ENCODE peak calls at places on chromosomes 3 and 15, in nine cellular contexts. Z, K, L, T, X, P, N, E and O are unnamed samples. For H3K4me1, the result is how much of the 10 kb centered on the place peaks cover.

GRCh38 chr3:37907906-37908305 is 46.2 kb downstream of the CTDSPL start:
- DNase-seq in Z (no peak), K (no peak), L (no peak), T (no peak), X (no peak), P (no peak), N (no peak), E (no peak), O (peak)

GRCh38 chr3:14042680-14043079 is 82.0 kb downstream of the CHCHD4 start:
- DNase-seq in Z (no peak), K (no peak), L (no peak), T (no peak), X (no peak), P (no peak), N (no peak), E (no peak), O (no peak)

GRCh38 chr3:101119535-101119934 is 126.3 kb upstream of the ABI3BP start:
- DNase-seq in Z (no peak), K (no peak), L (no peak), T (no peak), X (no peak), P (no peak), N (no peak), E (no peak), O (no peak)

GRCh38 chr3:22933051-22933450 is 270.1 kb upstream of the UBE2E2 start:
- DNase-seq in Z (no peak), K (no peak), L (no peak), T (no peak), X (no peak), P (no peak), N (no peak), E (no peak), O (no peak)

GRCh38 chr15:82056900-82057825 is 11.3 kb upstream of the MEX3B start:
- DNase-seq in Z (no peak), K (no peak), L (no peak), T (no peak), X (no peak), P (no peak), N (no peak), E (no peak), O (no peak)

GRCh38 chr3:38157117-38157516 is 8.2 kb upstream of the OXSR1 start:
- DNase-seq in Z (no peak), K (no peak), L (no peak), T (no peak), X (no peak), P (no peak), N (no peak), E (no peak), O (no peak)

GRCh38 chr15:57570994-57571393 is 20.7 kb upstream of the MYZAP start:
- DNase-seq in Z (no peak), K (no peak), L (no peak), T (no peak), X (no peak), P (no peak), N (no peak), E (no peak), O (no peak)

GRCh38 chr15:74951006-74951405 is 5.6 kb downstream of the RPP25 start:
- DNase-seq in Z (no peak), K (no peak), L (no peak), T (no peak), X (no peak), P (no peak), N (no peak), E (no peak), O (no peak)

GRCh38 chr15:25693321-25694237 is 169.5 kb downstream of the ATP10A start:
- DNase-seq in Z (no peak), K (no peak), L (peak), T (peak), X (peak), P (peak), N (peak), E (peak), O (peak)

GRCh38 chr3:73885862-73886261 is 261.1 kb upstream of the PDZRN3 start:
- DNase-seq in Z (no peak), K (no peak), L (no peak), T (no peak), X (no peak), P (no peak), N (no peak), E (no peak), O (no peak)

GRCh38 chr3:142726017-142726416 is 2.2 kb downstream of the TRPC1 start:
- DNase-seq in Z (no peak), K (no peak), L (no peak), T (no peak), X (no peak), P (no peak), N (no peak), E (no peak), O (no peak)

GRCh38 chr3:186517218-186517617 is 27.0 kb downstream of the CRYGS start:
- DNase-seq in Z (no peak), K (no peak), L (no peak), T (no peak), X (no peak), P (no peak), N (no peak), E (no peak), O (no peak)

GRCh38 chr3:69738291-69738690 is 973 bp upstream of the MITF start:
- DNase-seq in Z (no peak), K (no peak), L (no peak), T (no peak), X (no peak), P (no peak), N (no peak), E (no peak), O (no peak)

GRCh38 chr3:139185482-139185881 is 140.8 kb upstream of the PRR23C start:
- DNase-seq in Z (no peak), K (no peak), L (no peak), T (no peak), X (no peak), P (no peak), N (no peak), E (no peak), O (no peak)

GRCh38 chr3:129100274-129100673 is 21.3 kb downstream of the RAB43 start:
- DNase-seq in Z (no peak), K (no peak), L (no peak), T (no peak), X (no peak), P (no peak), N (no peak), E (no peak), O (no peak)

GRCh38 chr15:40091861-40092415 is 16.7 kb downstream of the BMF start:
- DNase-seq in Z (no peak), K (no peak), L (no peak), T (no peak), X (peak), P (no peak), N (no peak), E (no peak), O (no peak)
- H3K4me1 ChIP-seq in Z (half or more), K (under half), L (half or more), T (under half), X (half or more), P (half or more), N (under half), E (under half), O (half or more)

GRCh38 chr15:62452016-62452415 is 286.9 kb upstream of the C2CD4B start:
- DNase-seq in Z (no peak), K (no peak), L (no peak), T (no peak), X (no peak), P (no peak), N (no peak), E (no peak), O (no peak)

GRCh38 chr15:62449638-62450037 is 284.6 kb upstream of the C2CD4B start:
- DNase-seq in Z (no peak), K (no peak), L (no peak), T (peak), X (no peak), P (no peak), N (no peak), E (no peak), O (no peak)

GRCh38 chr15:62447742-62448141 is 282.7 kb upstream of the C2CD4B start:
- DNase-seq in Z (no peak), K (no peak), L (peak), T (no peak), X (no peak), P (no peak), N (no peak), E (no peak), O (no peak)

GRCh38 chr15:62452656-62453055 is 287.6 kb upstream of the C2CD4B start:
- DNase-seq in Z (no peak), K (no peak), L (no peak), T (no peak), X (no peak), P (no peak), N (no peak), E (no peak), O (no peak)

DNA sequence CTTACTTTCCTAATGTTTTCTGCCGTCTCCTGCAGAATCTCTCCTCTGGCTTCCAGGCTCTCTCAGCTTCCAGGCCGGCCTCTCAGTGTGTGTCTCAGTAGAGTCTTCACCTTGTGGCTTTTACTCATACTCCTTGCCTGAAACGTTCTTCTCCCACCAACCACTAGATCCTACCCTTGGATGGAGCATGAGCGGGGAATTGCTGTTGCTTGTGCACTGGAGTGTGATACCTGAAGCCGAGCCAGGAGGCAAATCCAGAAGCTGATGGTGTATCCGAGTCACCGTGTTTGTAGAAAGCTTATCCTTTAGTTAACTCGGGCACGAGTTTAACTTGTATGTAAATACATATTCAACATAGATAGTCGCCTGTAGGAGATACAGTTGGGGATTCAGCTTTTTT is 285.0 kb upstream of the C2CD4B start:
- DNase-seq in Z (no peak), K (no peak), L (no peak), T (no peak), X (no peak), P (peak), N (no peak), E (no peak), O (no peak)
- H3K4me1 ChIP-seq in Z (under half), K (under half), L (under half), T (under half), X (under half), P (under half), N (under half), E (under half), O (under half)

GRCh38 chr3:187966141-187966540 is 187.8 kb upstream of the LPP start:
- DNase-seq in Z (no peak), K (no peak), L (no peak), T (no peak), X (no peak), P (no peak), N (no peak), E (no peak), O (no peak)
- H3K4me1 ChIP-seq in Z (under half), K (under half), L (under half), T (under half), X (under half), P (under half), N (under half), E (under half), O (half or more)

GRCh38 chr15:65918357-65918920 is 49.1 kb downstream of the RAB11A start:
- DNase-seq in Z (no peak), K (no peak), L (no peak), T (no peak), X (no peak), P (no peak), N (no peak), E (no peak), O (no peak)

GRCh38 chr15:65920121-65920520 is 50.8 kb downstream of the RAB11A start:
- DNase-seq in Z (no peak), K (no peak), L (no peak), T (no peak), X (no peak), P (no peak), N (no peak), E (no peak), O (no peak)

GRCh38 chr15:65919353-65919752 is 50.1 kb downstream of the RAB11A start:
- DNase-seq in Z (no peak), K (no peak), L (no peak), T (no peak), X (no peak), P (no peak), N (no peak), E (no peak), O (no peak)

GRCh38 chr15:65917936-65918335 is 48.6 kb downstream of the RAB11A start:
- DNase-seq in Z (no peak), K (no peak), L (no peak), T (no peak), X (no peak), P (no peak), N (no peak), E (no peak), O (no peak)

DNA sequence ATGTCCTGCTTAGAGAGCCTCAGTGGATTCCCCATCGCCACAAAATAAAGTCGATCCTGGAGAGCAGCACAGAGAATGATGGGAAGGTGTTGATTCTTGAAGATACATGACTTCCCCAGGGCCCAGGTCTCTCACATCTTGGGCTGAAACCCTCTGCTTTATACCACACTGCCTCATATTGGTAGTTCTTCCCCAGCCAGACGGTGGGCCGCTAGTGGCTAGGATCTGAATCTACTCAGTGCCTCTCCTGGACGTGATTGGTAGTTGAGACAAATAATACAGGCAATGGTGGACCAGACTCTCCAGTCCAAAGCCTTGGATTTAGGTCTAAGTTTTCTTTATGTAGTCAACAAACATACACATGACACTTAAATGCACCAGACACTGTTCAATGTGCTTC is 49.6 kb downstream of the RAB11A start:
- DNase-seq in Z (no peak), K (no peak), L (no peak), T (no peak), X (no peak), P (no peak), N (no peak), E (no peak), O (no peak)
- H3K4me1 ChIP-seq in Z (under half), K (under half), L (under half), T (under half), X (under half), P (under half), N (under half), E (under half), O (under half)

GRCh38 chr15:28885289-28885629 is 515 bp upstream of the APBA2 start:
- DNase-seq in Z (no peak), K (no peak), L (no peak), T (no peak), X (no peak), P (no peak), N (no peak), E (no peak), O (no peak)
- H3K4me1 ChIP-seq in Z (under half), K (under half), L (under half), T (under half), X (under half), P (under half), N (under half), E (under half), O (under half)